ENCODE peak calls at places on chromosomes 4 and X, in five cellular contexts. One of them, this sample, is unnamed.

GRCh38 chrX:105191878-105192277 is 28.6 kb downstream of the TEX13A start:
- DNase-seq in T-helper 1 cell: no peak
- DNase-seq in cardiac muscle cell: peak
- DNase-seq in activated CD8-positive, alpha-beta memory T cell treated with anti-CD3 and anti-CD28 coated beads for 48 hours: no peak
- DNase-seq in NB4: peak
- DNase-seq in this sample: no peak

GRCh38 chr4:140222175-140222574 is 68.2 kb upstream of the MAML3 start:
- DNase-seq in activated CD8-positive, alpha-beta memory T cell treated with anti-CD3 and anti-CD28 coated beads for 48 hours: no peak
- DNase-seq in NB4: no peak
- DNase-seq in cardiac muscle cell: peak
- DNase-seq in T-helper 1 cell: no peak
- DNase-seq in this sample: no peak

GRCh38 chrX:116238093-116238492 is 67.5 kb downstream of the AGTR2 start:
- DNase-seq in activated CD8-positive, alpha-beta memory T cell treated with anti-CD3 and anti-CD28 coated beads for 48 hours: no peak
- DNase-seq in T-helper 1 cell: no peak
- DNase-seq in NB4: no peak
- DNase-seq in cardiac muscle cell: no peak
- DNase-seq in this sample: no peak

GRCh38 chr4:169869487-169869886 is 111.7 kb upstream of the HPF1 start:
- DNase-seq in cardiac muscle cell: no peak
- DNase-seq in NB4: no peak
- DNase-seq in T-helper 1 cell: no peak
- DNase-seq in activated CD8-positive, alpha-beta memory T cell treated with anti-CD3 and anti-CD28 coated beads for 48 hours: no peak
- DNase-seq in this sample: no peak

GRCh38 chr4:151806511-151806927 is 45.7 kb upstream of the GATB start:
- DNase-seq in NB4: no peak
- DNase-seq in cardiac muscle cell: peak
- DNase-seq in activated CD8-positive, alpha-beta memory T cell treated with anti-CD3 and anti-CD28 coated beads for 48 hours: no peak
- DNase-seq in T-helper 1 cell: no peak
- DNase-seq in this sample: no peak

GRCh38 chr4:17064959-17065358 is 166.5 kb upstream of the LDB2 start:
- DNase-seq in NB4: no peak
- DNase-seq in T-helper 1 cell: no peak
- DNase-seq in cardiac muscle cell: no peak
- DNase-seq in activated CD8-positive, alpha-beta memory T cell treated with anti-CD3 and anti-CD28 coated beads for 48 hours: no peak
- DNase-seq in this sample: no peak

GRCh38 chrX:52504551-52504950 is 8.9 kb downstream of the XAGE1A start:
- DNase-seq in activated CD8-positive, alpha-beta memory T cell treated with anti-CD3 and anti-CD28 coated beads for 48 hours: no peak
- DNase-seq in T-helper 1 cell: no peak
- DNase-seq in cardiac muscle cell: no peak
- DNase-seq in NB4: no peak
- DNase-seq in this sample: no peak

GRCh38 chrX:139112432-139112831 is 400.9 kb upstream of the FGF13 start:
- DNase-seq in activated CD8-positive, alpha-beta memory T cell treated with anti-CD3 and anti-CD28 coated beads for 48 hours: no peak
- DNase-seq in NB4: no peak
- DNase-seq in cardiac muscle cell: no peak
- DNase-seq in T-helper 1 cell: no peak
- DNase-seq in this sample: no peak

GRCh38 chrX:119067023-119067739 is 5.6 kb upstream of the CT47C1 start:
- DNase-seq in T-helper 1 cell: no peak
- DNase-seq in cardiac muscle cell: peak
- DNase-seq in activated CD8-positive, alpha-beta memory T cell treated with anti-CD3 and anti-CD28 coated beads for 48 hours: no peak
- DNase-seq in NB4: peak
- DNase-seq in this sample: peak

GRCh38 chr4:180695851-180696250 is 1547.4 kb upstream of the TENM3 start:
- DNase-seq in T-helper 1 cell: no peak
- DNase-seq in NB4: no peak
- DNase-seq in cardiac muscle cell: peak
- DNase-seq in activated CD8-positive, alpha-beta memory T cell treated with anti-CD3 and anti-CD28 coated beads for 48 hours: no peak
- DNase-seq in this sample: no peak

GRCh38 chrX:18701621-18702361 is 5.7 kb upstream of the PPEF1 start:
- DNase-seq in NB4: no peak
- DNase-seq in cardiac muscle cell: peak
- DNase-seq in T-helper 1 cell: no peak
- DNase-seq in activated CD8-positive, alpha-beta memory T cell treated with anti-CD3 and anti-CD28 coated beads for 48 hours: no peak
- DNase-seq in this sample: no peak

GRCh38 chr4:114479595-114479994 is 119.0 kb upstream of the UGT8 start:
- DNase-seq in activated CD8-positive, alpha-beta memory T cell treated with anti-CD3 and anti-CD28 coated beads for 48 hours: no peak
- DNase-seq in NB4: no peak
- DNase-seq in T-helper 1 cell: no peak
- DNase-seq in cardiac muscle cell: no peak
- DNase-seq in this sample: no peak

GRCh38 chrX:55907968-55908607 is 190.5 kb downstream of the RRAGB start:
- DNase-seq in T-helper 1 cell: peak
- DNase-seq in cardiac muscle cell: peak
- DNase-seq in activated CD8-positive, alpha-beta memory T cell treated with anti-CD3 and anti-CD28 coated beads for 48 hours: peak
- DNase-seq in NB4: no peak
- DNase-seq in this sample: peak

GRCh38 chr4:157824006-157824405 is 348.8 kb downstream of the GASK1B start:
- DNase-seq in cardiac muscle cell: no peak
- DNase-seq in NB4: no peak
- DNase-seq in T-helper 1 cell: no peak
- DNase-seq in activated CD8-positive, alpha-beta memory T cell treated with anti-CD3 and anti-CD28 coated beads for 48 hours: no peak
- DNase-seq in this sample: no peak

GRCh38 chrX:151780621-151781020 is 46.1 kb downstream of the CNGA2 start:
- DNase-seq in NB4: no peak
- DNase-seq in cardiac muscle cell: no peak
- DNase-seq in activated CD8-positive, alpha-beta memory T cell treated with anti-CD3 and anti-CD28 coated beads for 48 hours: no peak
- DNase-seq in T-helper 1 cell: no peak
- DNase-seq in this sample: no peak

GRCh38 chr4:8108261-8108660 is 50.4 kb downstream of the ABLIM2 start:
- DNase-seq in cardiac muscle cell: no peak
- DNase-seq in T-helper 1 cell: no peak
- DNase-seq in NB4: no peak
- DNase-seq in activated CD8-positive, alpha-beta memory T cell treated with anti-CD3 and anti-CD28 coated beads for 48 hours: no peak
- DNase-seq in this sample: no peak

GRCh38 chrX:104187931-104188330 is 21.7 kb downstream of the FAM199X start:
- DNase-seq in cardiac muscle cell: no peak
- DNase-seq in T-helper 1 cell: no peak
- DNase-seq in activated CD8-positive, alpha-beta memory T cell treated with anti-CD3 and anti-CD28 coated beads for 48 hours: no peak
- DNase-seq in NB4: no peak
- DNase-seq in this sample: no peak

GRCh38 chr4:52051615-52052474 is 741 bp downstream of the SPATA18 start:
- DNase-seq in T-helper 1 cell: no peak
- DNase-seq in activated CD8-positive, alpha-beta memory T cell treated with anti-CD3 and anti-CD28 coated beads for 48 hours: no peak
- DNase-seq in NB4: no peak
- DNase-seq in cardiac muscle cell: peak
- DNase-seq in this sample: no peak

GRCh38 chr4:94228488-94229216 is 21.0 kb downstream of the SMARCAD1 start:
- DNase-seq in T-helper 1 cell: no peak
- DNase-seq in NB4: no peak
- DNase-seq in activated CD8-positive, alpha-beta memory T cell treated with anti-CD3 and anti-CD28 coated beads for 48 hours: no peak
- DNase-seq in cardiac muscle cell: no peak
- DNase-seq in this sample: no peak

GRCh38 chrX:72132456-72132855 is 741 bp upstream of the RTL5 start:
- DNase-seq in cardiac muscle cell: no peak
- DNase-seq in T-helper 1 cell: no peak
- DNase-seq in activated CD8-positive, alpha-beta memory T cell treated with anti-CD3 and anti-CD28 coated beads for 48 hours: no peak
- DNase-seq in NB4: no peak
- DNase-seq in this sample: no peak

GRCh38 chr4:7192252-7193039 is at the start of gene SORCS2:
- DNase-seq in activated CD8-positive, alpha-beta memory T cell treated with anti-CD3 and anti-CD28 coated beads for 48 hours: peak
- DNase-seq in cardiac muscle cell: peak
- DNase-seq in NB4: peak
- DNase-seq in T-helper 1 cell: no peak
- DNase-seq in this sample: peak

GRCh38 chr4:46016306-46016705 is 107.5 kb downstream of the GABRG1 start:
- DNase-seq in T-helper 1 cell: no peak
- DNase-seq in NB4: peak
- DNase-seq in cardiac muscle cell: peak
- DNase-seq in activated CD8-positive, alpha-beta memory T cell treated with anti-CD3 and anti-CD28 coated beads for 48 hours: no peak
- DNase-seq in this sample: no peak

GRCh38 chr4:38210396-38211114 is 250.4 kb downstream of the PTTG2 start:
- DNase-seq in activated CD8-positive, alpha-beta memory T cell treated with anti-CD3 and anti-CD28 coated beads for 48 hours: no peak
- DNase-seq in T-helper 1 cell: no peak
- DNase-seq in cardiac muscle cell: peak
- DNase-seq in NB4: no peak
- DNase-seq in this sample: no peak

GRCh38 chrX:150899191-150899757 is 806 bp upstream of the CD99L2 start:
- DNase-seq in cardiac muscle cell: peak
- DNase-seq in T-helper 1 cell: peak
- DNase-seq in activated CD8-positive, alpha-beta memory T cell treated with anti-CD3 and anti-CD28 coated beads for 48 hours: peak
- DNase-seq in NB4: peak
- DNase-seq in this sample: peak

GRCh38 chrX:49978191-49978590 is 55.8 kb downstream of the CLCN5 start:
- DNase-seq in cardiac muscle cell: no peak
- DNase-seq in NB4: peak
- DNase-seq in T-helper 1 cell: no peak
- DNase-seq in activated CD8-positive, alpha-beta memory T cell treated with anti-CD3 and anti-CD28 coated beads for 48 hours: no peak
- DNase-seq in this sample: no peak

GRCh38 chr4:140080883-140081282 is 73.1 kb downstream of the MAML3 start:
- DNase-seq in cardiac muscle cell: peak
- DNase-seq in T-helper 1 cell: no peak
- DNase-seq in NB4: no peak
- DNase-seq in activated CD8-positive, alpha-beta memory T cell treated with anti-CD3 and anti-CD28 coated beads for 48 hours: no peak
- DNase-seq in this sample: no peak

GRCh38 chr4:40112393-40112792 is 55.7 kb downstream of the N4BP2 start:
- DNase-seq in activated CD8-positive, alpha-beta memory T cell treated with anti-CD3 and anti-CD28 coated beads for 48 hours: no peak
- DNase-seq in cardiac muscle cell: no peak
- DNase-seq in NB4: no peak
- DNase-seq in T-helper 1 cell: no peak
- DNase-seq in this sample: no peak

GRCh38 chrX:107672955-107673378 is 44.7 kb downstream of the PRPS1 start:
- DNase-seq in NB4: peak
- DNase-seq in activated CD8-positive, alpha-beta memory T cell treated with anti-CD3 and anti-CD28 coated beads for 48 hours: no peak
- DNase-seq in T-helper 1 cell: peak
- DNase-seq in cardiac muscle cell: peak
- DNase-seq in this sample: peak

GRCh38 chr4:17765514-17766286 is 15.7 kb downstream of the FAM184B start:
- DNase-seq in T-helper 1 cell: no peak
- DNase-seq in cardiac muscle cell: no peak
- DNase-seq in activated CD8-positive, alpha-beta memory T cell treated with anti-CD3 and anti-CD28 coated beads for 48 hours: no peak
- DNase-seq in NB4: no peak
- DNase-seq in this sample: no peak

GRCh38 chr4:2247128-2248043 is 5.5 kb upstream of the HAUS3 start:
- DNase-seq in NB4: no peak
- DNase-seq in cardiac muscle cell: no peak
- DNase-seq in activated CD8-positive, alpha-beta memory T cell treated with anti-CD3 and anti-CD28 coated beads for 48 hours: no peak
- DNase-seq in T-helper 1 cell: peak
- DNase-seq in this sample: no peak

GRCh38 chrX:149903889-149904748 is 23.1 kb downstream of the MAGEA8 start:
- DNase-seq in T-helper 1 cell: no peak
- DNase-seq in activated CD8-positive, alpha-beta memory T cell treated with anti-CD3 and anti-CD28 coated beads for 48 hours: no peak
- DNase-seq in cardiac muscle cell: peak
- DNase-seq in NB4: no peak
- DNase-seq in this sample: no peak

GRCh38 chr4:2395038-2395437 is 23.4 kb downstream of the ZFYVE28 start:
- DNase-seq in T-helper 1 cell: no peak
- DNase-seq in NB4: no peak
- DNase-seq in activated CD8-positive, alpha-beta memory T cell treated with anti-CD3 and anti-CD28 coated beads for 48 hours: no peak
- DNase-seq in cardiac muscle cell: peak
- DNase-seq in this sample: no peak

GRCh38 chr4:81807927-81808672 is 336.4 kb upstream of the RASGEF1B start:
- DNase-seq in T-helper 1 cell: no peak
- DNase-seq in cardiac muscle cell: peak
- DNase-seq in activated CD8-positive, alpha-beta memory T cell treated with anti-CD3 and anti-CD28 coated beads for 48 hours: no peak
- DNase-seq in NB4: no peak
- DNase-seq in this sample: no peak

GRCh38 chr4:4430492-4431195 is 43.7 kb downstream of the NSG1 start:
- DNase-seq in activated CD8-positive, alpha-beta memory T cell treated with anti-CD3 and anti-CD28 coated beads for 48 hours: no peak
- DNase-seq in cardiac muscle cell: peak
- DNase-seq in T-helper 1 cell: peak
- DNase-seq in NB4: peak
- DNase-seq in this sample: peak

GRCh38 chr4:105496899-105497298 is 23.0 kb upstream of the PPA2 start:
- DNase-seq in cardiac muscle cell: no peak
- DNase-seq in T-helper 1 cell: no peak
- DNase-seq in activated CD8-positive, alpha-beta memory T cell treated with anti-CD3 and anti-CD28 coated beads for 48 hours: no peak
- DNase-seq in NB4: no peak
- DNase-seq in this sample: no peak

GRCh38 chr4:29581469-29581868 is 1138.7 kb upstream of the PCDH7 start:
- DNase-seq in T-helper 1 cell: no peak
- DNase-seq in cardiac muscle cell: peak
- DNase-seq in NB4: no peak
- DNase-seq in activated CD8-positive, alpha-beta memory T cell treated with anti-CD3 and anti-CD28 coated beads for 48 hours: no peak
- DNase-seq in this sample: no peak

GRCh38 chr4:186105721-186106335 is 1.3 kb downstream of the FAM149A start:
- DNase-seq in T-helper 1 cell: no peak
- DNase-seq in cardiac muscle cell: peak
- DNase-seq in NB4: no peak
- DNase-seq in activated CD8-positive, alpha-beta memory T cell treated with anti-CD3 and anti-CD28 coated beads for 48 hours: no peak
- DNase-seq in this sample: no peak

GRCh38 chr4:107760281-107760947 is 40.4 kb upstream of the PAPSS1 start:
- DNase-seq in T-helper 1 cell: no peak
- DNase-seq in cardiac muscle cell: peak
- DNase-seq in NB4: no peak
- DNase-seq in activated CD8-positive, alpha-beta memory T cell treated with anti-CD3 and anti-CD28 coated beads for 48 hours: no peak
- DNase-seq in this sample: no peak

This sample was measured in T-cell.